ENCODE peak calls at places on chromosomes 16 and 17, in ten cellular contexts. O is upper lobe of left lung, G is suprapubic skin, J is sigmoid colon, S is SK-N-SH, Y is transverse colon, A is GM12878, W is HL-60, H is GM23338, U is HCT116. N is an unnamed sample.

GRCh38 chr17:48773245-48773644 is 43.8 kb downstream of the TTLL6 start:
- DNase-seq in J (peak), W (no peak), H (no peak), S (no peak), A (no peak), U (no peak), G (no peak), O (no peak), Y (no peak), N (no peak)

GRCh38 chr16:68298907-68299515 is 11.7 kb downstream of the SLC7A6OS start:
- DNase-seq in O (no peak), H (no peak), G (peak), S (no peak), Y (no peak), J (peak), A (no peak), U (no peak), W (no peak), N (peak)

GRCh38 chr17:75503337-75503950 is 11.9 kb downstream of the CASKIN2 start:
- DNase-seq in U (no peak), O (no peak), J (no peak), H (no peak), A (no peak), Y (no peak), S (no peak), G (no peak), W (no peak), N (no peak)

GRCh38 chr16:29675811-29676643 is 3.0 kb upstream of the QPRT start:
- DNase-seq in O (no peak), S (peak), Y (no peak), H (peak), A (no peak), G (no peak), J (no peak), W (peak), U (peak), N (no peak)

GRCh38 chr16:85851034-85851780 is 47.8 kb upstream of the IRF8 start:
- DNase-seq in A (no peak), J (peak), S (no peak), H (no peak), O (no peak), G (peak), W (no peak), Y (no peak), U (no peak), N (no peak)

GRCh38 chr17:31093866-31094599 is 744 bp upstream of the NF1 start:
- DNase-seq in J (no peak), G (no peak), O (no peak), W (no peak), H (peak), A (no peak), S (no peak), U (no peak), Y (peak), N (no peak)

GRCh38 chr17:77320501-77321256 is 179.9 kb downstream of the SEC14L1 start:
- DNase-seq in U (no peak), Y (peak), J (peak), H (no peak), G (peak), S (peak), A (peak), W (peak), O (no peak), N (no peak)

GRCh38 chr16:27269300-27270150 is 953 bp upstream of the NSMCE1 start:
- DNase-seq in A (no peak), S (no peak), G (no peak), Y (no peak), J (no peak), U (no peak), W (no peak), H (no peak), O (no peak), N (no peak)

GRCh38 chr17:48150107-48150463 is 42.5 kb downstream of the SNX11 start:
- DNase-seq in W (no peak), O (no peak), S (no peak), U (no peak), J (no peak), H (no peak), Y (no peak), G (no peak), A (no peak), N (no peak)

GRCh38 chr16:67951485-67951884 is 7.6 kb upstream of the LCAT start:
- DNase-seq in G (no peak), S (no peak), O (no peak), Y (no peak), W (no peak), H (no peak), A (no peak), J (peak), U (no peak), N (no peak)

GRCh38 chr17:73657473-73658116 is 13.3 kb upstream of the SDK2 start:
- DNase-seq in A (no peak), H (peak), J (no peak), U (peak), O (peak), S (peak), G (no peak), Y (peak), W (peak), N (peak)

GRCh38 chr16:66553223-66553622 is 847 bp downstream of the CKLF start:
- DNase-seq in J (no peak), U (no peak), A (no peak), W (no peak), Y (peak), O (peak), S (no peak), G (no peak), H (no peak), N (no peak)

GRCh38 chr16:86913886-86914285 is 335.5 kb downstream of the FOXL1 start:
- DNase-seq in J (no peak), Y (no peak), W (no peak), S (no peak), H (no peak), O (no peak), G (no peak), A (no peak), U (no peak), N (no peak)
- TF ChIP-seq POLR2AphosphoS5 in J (no peak), Y (no peak), W (no peak), S (no peak), H (no peak), O (no peak), G (no peak), A (no peak), U (no peak), N (no peak)

GRCh38 chr17:45013021-45013997 is 38.1 kb downstream of the DCAKD start:
- DNase-seq in H (peak), W (no peak), J (peak), S (no peak), U (no peak), A (no peak), Y (no peak), O (no peak), G (no peak), N (no peak)

GRCh38 chr17:45019177-45019711 is 32.2 kb downstream of the DCAKD start:
- DNase-seq in G (no peak), J (peak), O (peak), A (no peak), S (peak), W (no peak), Y (peak), U (no peak), H (peak), N (no peak)

GRCh38 chr17:45016237-45016636 is 35.2 kb downstream of the DCAKD start:
- DNase-seq in Y (no peak), U (no peak), O (no peak), A (no peak), G (no peak), S (no peak), H (no peak), J (no peak), W (no peak), N (no peak)

GRCh38 chr17:45018514-45019176 is 32.8 kb downstream of the DCAKD start:
- DNase-seq in A (no peak), Y (peak), O (no peak), S (peak), W (no peak), J (no peak), G (no peak), H (peak), U (no peak), N (no peak)

GRCh38 chr17:45016823-45017222 is 34.6 kb downstream of the DCAKD start:
- DNase-seq in A (no peak), G (no peak), H (peak), O (no peak), U (no peak), Y (no peak), J (no peak), W (peak), S (no peak), N (no peak)
- TF ChIP-seq CTCF in A (peak), G (no peak), H (peak), O (no peak), U (peak), Y (no peak), J (no peak), W (no peak), S (peak), N (peak)

DNA sequence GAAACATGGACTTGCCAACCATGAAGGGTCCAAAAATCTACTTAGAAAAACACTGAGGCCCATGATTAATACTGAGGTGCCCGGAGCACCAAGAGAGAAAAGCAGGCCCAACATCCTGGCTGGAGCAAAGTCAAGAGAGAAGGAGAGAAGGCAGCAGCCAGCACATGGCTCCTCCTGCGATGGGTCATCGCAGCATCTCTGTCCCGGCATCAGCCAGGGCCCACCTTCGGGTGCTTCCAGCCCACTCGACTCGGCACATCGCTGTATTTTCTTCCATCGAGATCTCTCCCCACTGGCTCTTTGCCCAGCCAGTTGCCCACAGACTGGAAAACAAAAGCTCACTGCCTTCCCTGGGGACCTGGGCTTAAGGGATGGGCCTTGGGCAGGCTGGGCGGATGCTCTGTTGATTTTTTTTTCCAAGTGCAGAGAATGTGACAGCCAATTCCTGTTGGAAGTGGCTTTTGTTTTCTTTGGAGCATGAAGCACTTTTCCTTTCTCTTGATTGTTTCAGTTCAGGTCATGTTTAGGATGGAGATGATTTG is 58.1 kb downstream of the CYB5B start:
- DNase-seq in U (no peak), A (no peak), O (peak), H (no peak), W (no peak), Y (no peak), J (peak), S (no peak), G (peak), N (peak)
- TF ChIP-seq POLR2AphosphoS5 in U (no peak), A (no peak), O (peak), H (no peak), W (no peak), Y (no peak), J (no peak), S (no peak), G (no peak), N (peak)

DNA sequence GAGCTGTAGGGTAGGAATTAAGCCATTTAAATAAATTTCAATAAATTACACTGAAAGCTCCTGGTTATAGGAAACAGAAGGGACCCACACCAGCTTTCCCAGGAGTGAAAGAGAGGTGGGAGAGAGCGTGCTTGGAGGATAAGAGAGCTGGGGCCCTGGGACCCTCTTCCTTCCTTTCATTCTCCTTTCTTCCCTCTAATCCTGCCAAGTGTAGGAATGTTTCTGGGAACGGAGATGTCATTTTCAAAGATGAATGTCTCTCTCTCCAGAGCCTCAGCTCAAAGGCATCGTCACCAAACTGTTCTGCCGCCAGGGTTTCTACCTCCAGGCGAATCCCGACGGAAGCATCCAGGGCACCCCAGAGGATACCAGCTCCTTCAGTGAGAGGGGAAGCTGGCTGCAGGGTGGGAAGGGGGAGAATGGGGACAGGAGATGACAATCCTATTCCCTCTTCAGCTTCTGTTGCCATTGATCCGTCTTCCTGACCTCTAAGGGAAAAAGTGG is 1.9 kb downstream of the FGF11 start:
- DNase-seq in O (no peak), J (no peak), A (no peak), W (no peak), S (no peak), U (no peak), Y (no peak), H (peak), G (no peak), N (no peak)
- TF ChIP-seq CTCF in O (no peak), J (no peak), A (no peak), W (no peak), S (no peak), U (no peak), Y (no peak), H (no peak), G (no peak), N (no peak)

N was measured in prostate gland.